ENCODE peak calls at places on chromosomes 13 and 19, in six cellular contexts. G is A549, C is K562, Q is HepG2, P is endothelial cell of umbilical vein, J is GM12878. R is an unnamed sample.

GRCh38 chr19:49823472-49823871 is 5.4 kb downstream of the MED25 start:
- DNase-seq in G (no peak), P (no peak), J (no peak), Q (no peak), C (no peak), R (no peak)

GRCh38 chr19:6278740-6279619 is 795 bp downstream of the MLLT1 start:
- DNase-seq in J (no peak), P (no peak), G (no peak), C (peak; percentile 36), Q (no peak), R (peak; percentile 27)

GRCh38 chr19:10503002-10503789 is at the start of gene KEAP1:
- DNase-seq in Q (peak; percentile 18), J (no peak), P (peak; percentile 40), G (peak; percentile 53), C (peak; percentile 85), R (peak; percentile 89)

GRCh38 chr19:41646589-41647204 is 19.8 kb upstream of the CEACAM4 start:
- DNase-seq in C (peak; percentile 60), G (peak; percentile 43), Q (no peak), P (no peak), J (no peak), R (peak; percentile 44)

GRCh38 chr13:111228262-111229144 is 91.9 kb upstream of the TEX29 start:
- DNase-seq in C (no peak), J (no peak), P (no peak), Q (no peak), G (no peak), R (no peak)

GRCh38 chr19:52188822-52189744 is 769 bp upstream of the PPP2R1A start:
- DNase-seq in Q (no peak), P (no peak), C (no peak), G (peak; percentile 11), J (no peak), R (no peak)

GRCh38 chr13:113183450-113184129 is 24.9 kb downstream of the PCID2 start:
- DNase-seq in J (no peak), Q (peak; percentile 85), G (peak; percentile 14), P (peak; percentile 48), C (no peak), R (no peak)

GRCh38 chr19:492091-492531 is 4.2 kb upstream of the MADCAM1 start:
- DNase-seq in C (peak; percentile 72), P (no peak), G (no peak), Q (no peak), J (no peak), R (no peak)

GRCh38 chr13:80533175-80533574 is 192.2 kb upstream of the SPRY2 start:
- DNase-seq in J (no peak), C (no peak), G (no peak), P (no peak), Q (no peak), R (no peak)

GRCh38 chr19:30448386-30449130 is 76.4 kb downstream of the ZNF536 start:
- DNase-seq in Q (no peak), G (no peak), P (no peak), J (no peak), C (no peak), R (no peak)

GRCh38 chr19:46728693-46729339 is 11.9 kb upstream of the PRKD2 start:
- DNase-seq in G (peak; percentile 72), P (peak; percentile 88), C (peak; percentile 86), Q (peak; percentile 27), J (no peak), R (peak; percentile 88)

GRCh38 chr13:66659291-66660012 is 570.7 kb downstream of the PCDH9 start:
- DNase-seq in Q (no peak), G (peak; percentile 48), C (no peak), P (no peak), J (no peak), R (no peak)

GRCh38 chr19:15479391-15480345 is at the start of gene PGLYRP2:
- DNase-seq in Q (peak; percentile 31), J (no peak), C (no peak), P (no peak), G (peak; percentile 32), R (no peak)

GRCh38 chr13:106534844-106535551 is 464 bp downstream of the EFNB2 start:
- DNase-seq in C (no peak), Q (no peak), P (peak; percentile 31), J (no peak), G (no peak), R (no peak)

GRCh38 chr13:67143544-67144115 is 86.5 kb downstream of the PCDH9 start:
- DNase-seq in J (no peak), Q (no peak), G (no peak), C (no peak), P (no peak), R (no peak)

GRCh38 chr13:104171132-104171531 is 1104.9 kb upstream of the SLC10A2 start:
- DNase-seq in J (no peak), G (no peak), C (no peak), P (no peak), Q (no peak), R (no peak)

GRCh38 chr19:5665781-5666513 is 14.4 kb downstream of the MICOS13 start:
- DNase-seq in P (peak; percentile 59), G (peak; percentile 68), C (peak; percentile 35), Q (peak; percentile 69), J (peak; percentile 20), R (no peak)

GRCh38 chr19:45767881-45768643 is 990 bp downstream of the SIX5 start:
- DNase-seq in G (peak; percentile 89), J (no peak), C (peak; percentile 65), Q (peak; percentile 41), P (peak; percentile 72), R (peak; percentile 74)

GRCh38 chr13:25415196-25415595 is 43.4 kb downstream of the ATP8A2 start:
- DNase-seq in Q (no peak), J (no peak), G (no peak), C (no peak), P (no peak), R (no peak)

GRCh38 chr19:1913781-1914577 is 8.8 kb downstream of the ADAT3 start:
- DNase-seq in J (no peak), C (no peak), Q (no peak), P (no peak), G (no peak), R (no peak)

GRCh38 chr13:101875717-101876393 is 423.4 kb downstream of the ITGBL1 start:
- DNase-seq in P (no peak), G (peak; percentile 28), C (no peak), J (no peak), Q (peak; percentile 93), R (no peak)

GRCh38 chr13:30376426-30377311 is 45.6 kb upstream of the UBE2L5 start:
- DNase-seq in Q (no peak), P (no peak), C (no peak), J (peak; percentile 49), G (no peak), R (peak; percentile 86)

GRCh38 chr19:45069056-45069455 is 7.2 kb downstream of the ZNF296 start:
- DNase-seq in Q (no peak), P (no peak), G (peak; percentile 74), C (no peak), J (no peak), R (no peak)

GRCh38 chr19:4025317-4025716 is 17.8 kb downstream of the PIAS4 start:
- DNase-seq in C (no peak), Q (no peak), J (no peak), P (no peak), G (no peak), R (no peak)

GRCh38 chr19:11375143-11375948 is 880 bp downstream of the SWSAP1 start:
- DNase-seq in J (no peak), Q (peak; percentile 31), C (no peak), P (peak; percentile 67), G (no peak), R (peak; percentile 77)

GRCh38 chr13:89267734-89268133 is 1596.6 kb downstream of the SLITRK5 start:
- DNase-seq in J (no peak), P (no peak), C (no peak), G (no peak), Q (no peak), R (no peak)

GRCh38 chr13:111661776-111662175 is 341.3 kb downstream of the TEX29 start:
- DNase-seq in J (no peak), P (no peak), Q (no peak), C (no peak), G (no peak), R (no peak)

GRCh38 chr13:91620670-91621141 is 222.3 kb downstream of the GPC5 start:
- DNase-seq in G (no peak), P (no peak), Q (no peak), C (no peak), J (no peak), R (no peak)
- TF ChIP-seq MYC in G (no peak), P (no peak), Q (no peak), C (no peak), J (no peak), R (no peak)

GRCh38 chr19:14116525-14116917 is 1.0 kb downstream of the PRKACA start:
- DNase-seq in C (no peak), P (no peak), J (no peak), Q (no peak), G (no peak), R (peak; percentile 54)

GRCh38 chr19:14116918-14117578 is 514 bp downstream of the PRKACA start:
- DNase-seq in C (peak; percentile 61), Q (no peak), P (no peak), J (no peak), G (no peak), R (peak; percentile 34)

GRCh38 chr19:14114854-14115253 is 2.7 kb downstream of the PRKACA start:
- DNase-seq in C (peak; percentile 41), P (no peak), G (peak; percentile 60), Q (no peak), J (no peak), R (peak; percentile 59)

GRCh38 chr19:14114439-14114838 is 3.1 kb downstream of the PRKACA start:
- DNase-seq in P (no peak), J (no peak), G (no peak), C (no peak), Q (no peak), R (no peak)

GRCh38 chr19:14115761-14116160 is 1.8 kb downstream of the PRKACA start:
- DNase-seq in C (no peak), Q (no peak), J (no peak), G (no peak), P (no peak), R (no peak)
- TF ChIP-seq MYC in C (no peak), Q (no peak), J (no peak), G (no peak), P (no peak), R (no peak)

GRCh38 chr13:55013051-55013450 is 1984.4 kb downstream of the OLFM4 start:
- DNase-seq in P (no peak), Q (no peak), C (no peak), G (no peak), J (no peak), R (no peak)
- TF ChIP-seq MYC in P (no peak), Q (no peak), C (no peak), G (no peak), J (no peak), R (no peak)

GRCh38 chr13:110012102-110012739 is 225.8 kb upstream of the IRS2 start:
- DNase-seq in C (no peak), Q (peak; percentile 3), J (no peak), P (peak; percentile 6), G (peak; percentile 91), R (no peak)

GRCh38 chr13:110017379-110017778 is 231.0 kb upstream of the IRS2 start:
- DNase-seq in J (no peak), G (peak; percentile 89), Q (no peak), P (no peak), C (no peak), R (no peak)

GRCh38 chr13:110014719-110015118 is 228.3 kb upstream of the IRS2 start:
- DNase-seq in Q (no peak), P (no peak), G (peak; percentile 70), J (no peak), C (no peak), R (no peak)

GRCh38 chr13:110015253-110015652 is 228.9 kb upstream of the IRS2 start:
- DNase-seq in G (peak; percentile 70), Q (no peak), P (no peak), C (no peak), J (no peak), R (no peak)

GRCh38 chr13:110018009-110018408 is 231.6 kb upstream of the IRS2 start:
- DNase-seq in G (no peak), Q (no peak), C (no peak), P (no peak), J (no peak), R (no peak)
- TF ChIP-seq MYC in G (no peak), Q (no peak), C (no peak), P (no peak), J (no peak), R (no peak)

R was measured in NB4.